ENCODE peak calls at places on chromosomes 12 and 14, in six cellular contexts. One of them, this sample, is unnamed. For H3K4me1 and H3K9me3, the result is how much of the 10 kb centered on the place peaks cover.

GRCh38 chr12:84506317-84506716 is 406.3 kb downstream of the SLC6A15 start:
- DNase-seq in fibroblast of lung: peak
- DNase-seq in lung: no peak
- DNase-seq in thoracic aorta: no peak
- DNase-seq in cardiac muscle cell: no peak
- DNase-seq in ovary: no peak
- DNase-seq in this sample: no peak

GRCh38 chr12:5768171-5768879 is 176.7 kb downstream of the ANO2 start:
- DNase-seq in ovary: no peak
- DNase-seq in fibroblast of lung: no peak
- DNase-seq in lung: peak
- DNase-seq in cardiac muscle cell: no peak
- DNase-seq in thoracic aorta: peak
- DNase-seq in this sample: peak

GRCh38 chr14:95465358-95465757 is 51.1 kb downstream of the SYNE3 start:
- DNase-seq in ovary: no peak
- DNase-seq in fibroblast of lung: no peak
- DNase-seq in lung: no peak
- DNase-seq in thoracic aorta: no peak
- DNase-seq in cardiac muscle cell: no peak
- DNase-seq in this sample: no peak

GRCh38 chr12:110135806-110136205 is 11.6 kb downstream of the IFT81 start:
- DNase-seq in ovary: no peak
- DNase-seq in lung: no peak
- DNase-seq in fibroblast of lung: no peak
- DNase-seq in cardiac muscle cell: no peak
- DNase-seq in thoracic aorta: no peak
- DNase-seq in this sample: no peak

GRCh38 chr14:101185946-101186345 is 282.4 kb upstream of the RTL1 start:
- DNase-seq in lung: no peak
- DNase-seq in thoracic aorta: no peak
- DNase-seq in ovary: no peak
- DNase-seq in cardiac muscle cell: no peak
- DNase-seq in fibroblast of lung: no peak
- DNase-seq in this sample: no peak

GRCh38 chr12:61750604-61751003 is 509.6 kb upstream of the USP15 start:
- DNase-seq in ovary: no peak
- DNase-seq in fibroblast of lung: no peak
- DNase-seq in lung: no peak
- DNase-seq in thoracic aorta: no peak
- DNase-seq in cardiac muscle cell: no peak
- DNase-seq in this sample: no peak

GRCh38 chr12:32305163-32305562 is 94.2 kb upstream of the FGD4 start:
- DNase-seq in fibroblast of lung: peak
- DNase-seq in thoracic aorta: no peak
- DNase-seq in ovary: no peak
- DNase-seq in lung: no peak
- DNase-seq in cardiac muscle cell: no peak
- DNase-seq in this sample: no peak

GRCh38 chr12:4819654-4820053 is 90.1 kb upstream of the KCNA1 start:
- DNase-seq in lung: no peak
- DNase-seq in cardiac muscle cell: no peak
- DNase-seq in thoracic aorta: peak
- DNase-seq in fibroblast of lung: no peak
- DNase-seq in ovary: no peak
- DNase-seq in this sample: no peak

GRCh38 chr12:47779943-47780504 is 7.0 kb downstream of the SLC48A1 start:
- DNase-seq in ovary: no peak
- DNase-seq in fibroblast of lung: no peak
- DNase-seq in lung: no peak
- DNase-seq in cardiac muscle cell: no peak
- DNase-seq in thoracic aorta: no peak
- DNase-seq in this sample: peak

GRCh38 chr12:6444031-6444430 is 724 bp upstream of the CD27 start:
- DNase-seq in thoracic aorta: no peak
- DNase-seq in fibroblast of lung: no peak
- DNase-seq in ovary: peak
- DNase-seq in cardiac muscle cell: no peak
- DNase-seq in lung: no peak
- DNase-seq in this sample: no peak

GRCh38 chr14:37246427-37246829 is 48.7 kb downstream of the MIPOL1 start:
- DNase-seq in ovary: no peak
- DNase-seq in thoracic aorta: no peak
- DNase-seq in fibroblast of lung: peak
- DNase-seq in cardiac muscle cell: peak
- DNase-seq in lung: no peak
- DNase-seq in this sample: no peak

GRCh38 chr12:102917026-102917787 is at the start of gene PAH:
- DNase-seq in cardiac muscle cell: peak
- DNase-seq in ovary: no peak
- DNase-seq in fibroblast of lung: no peak
- DNase-seq in thoracic aorta: no peak
- DNase-seq in lung: no peak
- DNase-seq in this sample: peak

GRCh38 chr12:3047961-3048360 is 29.2 kb upstream of the TSPAN9 start:
- DNase-seq in lung: no peak
- DNase-seq in thoracic aorta: no peak
- DNase-seq in ovary: no peak
- DNase-seq in cardiac muscle cell: no peak
- DNase-seq in fibroblast of lung: no peak
- DNase-seq in this sample: no peak

GRCh38 chr14:103021817-103022668 is 35.3 kb downstream of the CDC42BPB start:
- DNase-seq in fibroblast of lung: peak
- DNase-seq in lung: no peak
- DNase-seq in thoracic aorta: no peak
- DNase-seq in cardiac muscle cell: no peak
- DNase-seq in ovary: no peak
- DNase-seq in this sample: no peak

GRCh38 chr12:74586251-74586650 is 48.6 kb downstream of the ATXN7L3B start:
- DNase-seq in lung: no peak
- DNase-seq in fibroblast of lung: no peak
- DNase-seq in ovary: no peak
- DNase-seq in cardiac muscle cell: no peak
- DNase-seq in thoracic aorta: no peak
- DNase-seq in this sample: no peak

GRCh38 chr14:91225025-91225424 is 19.5 kb downstream of the GPR68 start:
- DNase-seq in lung: no peak
- DNase-seq in fibroblast of lung: no peak
- DNase-seq in thoracic aorta: no peak
- DNase-seq in cardiac muscle cell: no peak
- DNase-seq in ovary: no peak
- DNase-seq in this sample: no peak

GRCh38 chr14:23438130-23438893 is 2.9 kb upstream of the MYH7 start:
- DNase-seq in fibroblast of lung: no peak
- DNase-seq in thoracic aorta: no peak
- DNase-seq in ovary: no peak
- DNase-seq in lung: no peak
- DNase-seq in cardiac muscle cell: peak
- DNase-seq in this sample: no peak

GRCh38 chr14:65000868-65001600 is 14.3 kb downstream of the FNTB start:
- DNase-seq in thoracic aorta: no peak
- DNase-seq in ovary: no peak
- DNase-seq in fibroblast of lung: no peak
- DNase-seq in cardiac muscle cell: no peak
- DNase-seq in lung: no peak
- DNase-seq in this sample: no peak

GRCh38 chr14:104171029-104171697 is 32.8 kb downstream of the KIF26A start:
- DNase-seq in lung: peak
- DNase-seq in thoracic aorta: no peak
- DNase-seq in cardiac muscle cell: peak
- DNase-seq in ovary: no peak
- DNase-seq in fibroblast of lung: no peak
- DNase-seq in this sample: no peak

GRCh38 chr12:93813972-93814821 is 137.0 kb downstream of the CRADD start:
- DNase-seq in fibroblast of lung: peak
- DNase-seq in thoracic aorta: peak
- DNase-seq in ovary: peak
- DNase-seq in cardiac muscle cell: peak
- DNase-seq in lung: peak
- DNase-seq in this sample: peak

DNA sequence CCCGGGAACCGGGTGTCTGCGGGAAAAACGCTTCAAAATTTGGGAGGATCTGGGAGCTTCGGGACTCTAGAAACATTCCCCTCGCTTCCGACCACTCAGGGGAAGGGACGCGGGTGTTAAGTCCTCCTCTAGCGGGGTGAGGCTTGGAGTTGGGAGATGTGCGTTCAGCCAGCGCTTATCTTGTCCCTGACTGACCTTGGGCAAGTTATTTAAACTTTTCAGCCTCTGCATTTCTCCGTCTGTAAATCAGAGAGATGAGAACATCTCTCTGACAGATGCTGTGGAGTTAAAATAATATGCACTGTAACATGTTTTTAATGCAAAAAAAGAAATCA is 76.9 kb upstream of the ANO4 start:
- DNase-seq in cardiac muscle cell: peak
- DNase-seq in lung: no peak
- DNase-seq in thoracic aorta: no peak
- DNase-seq in ovary: no peak
- DNase-seq in fibroblast of lung: peak
- DNase-seq in this sample: no peak
- H3K4me3 ChIP-seq in cardiac muscle cell: peak
- H3K4me3 ChIP-seq in lung: no peak
- H3K4me3 ChIP-seq in thoracic aorta: peak
- H3K4me3 ChIP-seq in ovary: no peak
- H3K4me3 ChIP-seq in fibroblast of lung: peak
- H3K4me3 ChIP-seq in this sample: no peak

DNA sequence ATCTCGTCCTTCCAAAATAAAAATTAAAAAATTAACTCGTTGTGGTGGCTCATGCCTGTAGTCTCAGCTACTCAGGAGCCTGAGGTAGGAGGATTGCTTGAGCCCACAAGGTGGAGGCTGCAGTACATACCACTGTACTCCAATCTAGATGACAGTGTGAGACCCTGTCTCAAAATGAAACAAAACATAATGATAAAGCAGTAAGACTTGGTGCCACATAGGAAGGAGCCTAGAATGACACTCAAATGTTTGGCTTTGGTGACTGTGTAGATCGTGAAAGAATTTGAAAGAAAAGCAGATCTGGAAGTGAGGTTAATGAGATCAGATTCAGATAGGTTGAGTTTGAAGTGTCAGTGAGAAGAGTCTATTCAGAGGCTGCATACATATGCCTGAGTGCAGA is 150.1 kb upstream of the ATP2B1 start:
- DNase-seq in ovary: no peak
- DNase-seq in lung: no peak
- DNase-seq in thoracic aorta: no peak
- DNase-seq in fibroblast of lung: no peak
- DNase-seq in cardiac muscle cell: no peak
- DNase-seq in this sample: no peak
- H3K4me1 ChIP-seq in ovary: under half
- H3K4me1 ChIP-seq in lung: under half
- H3K4me1 ChIP-seq in thoracic aorta: under half
- H3K4me1 ChIP-seq in fibroblast of lung: under half
- H3K4me1 ChIP-seq in cardiac muscle cell: under half
- H3K4me1 ChIP-seq in this sample: under half

GRCh38 chr12:132936163-132936562 is 19.9 kb downstream of the ZNF605 start:
- DNase-seq in lung: no peak
- DNase-seq in ovary: no peak
- DNase-seq in fibroblast of lung: no peak
- DNase-seq in cardiac muscle cell: no peak
- DNase-seq in thoracic aorta: no peak
- DNase-seq in this sample: no peak
- H3K9me3 ChIP-seq in lung: under half
- H3K9me3 ChIP-seq in ovary: under half
- H3K9me3 ChIP-seq in fibroblast of lung: under half
- H3K9me3 ChIP-seq in cardiac muscle cell: under half
- H3K9me3 ChIP-seq in thoracic aorta: half or more
- H3K9me3 ChIP-seq in this sample: half or more

DNA sequence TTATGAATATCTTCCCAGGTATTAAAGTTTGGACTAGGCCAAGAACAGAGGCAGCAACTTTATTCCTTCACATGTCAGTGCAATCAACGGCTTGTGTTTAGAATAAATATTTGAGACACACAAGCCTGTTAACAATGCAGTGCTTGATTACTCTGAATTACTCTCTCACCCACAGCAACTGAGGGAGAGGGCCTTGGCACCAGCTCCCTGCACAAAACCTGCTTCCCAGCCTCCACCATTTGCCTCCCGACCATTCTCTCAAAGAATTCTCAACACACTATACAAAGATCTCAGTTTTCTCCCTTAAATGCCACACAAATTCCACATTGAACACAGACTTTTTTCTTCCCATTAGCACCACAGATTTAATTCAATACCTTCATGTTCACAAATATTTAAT is 77.0 kb downstream of the STON2 start:
- DNase-seq in fibroblast of lung: no peak
- DNase-seq in cardiac muscle cell: no peak
- DNase-seq in ovary: no peak
- DNase-seq in thoracic aorta: no peak
- DNase-seq in lung: no peak
- DNase-seq in this sample: no peak
- H3K4me3 ChIP-seq in fibroblast of lung: no peak
- H3K4me3 ChIP-seq in cardiac muscle cell: no peak
- H3K4me3 ChIP-seq in ovary: no peak
- H3K4me3 ChIP-seq in thoracic aorta: no peak
- H3K4me3 ChIP-seq in lung: no peak
- H3K4me3 ChIP-seq in this sample: no peak

DNA sequence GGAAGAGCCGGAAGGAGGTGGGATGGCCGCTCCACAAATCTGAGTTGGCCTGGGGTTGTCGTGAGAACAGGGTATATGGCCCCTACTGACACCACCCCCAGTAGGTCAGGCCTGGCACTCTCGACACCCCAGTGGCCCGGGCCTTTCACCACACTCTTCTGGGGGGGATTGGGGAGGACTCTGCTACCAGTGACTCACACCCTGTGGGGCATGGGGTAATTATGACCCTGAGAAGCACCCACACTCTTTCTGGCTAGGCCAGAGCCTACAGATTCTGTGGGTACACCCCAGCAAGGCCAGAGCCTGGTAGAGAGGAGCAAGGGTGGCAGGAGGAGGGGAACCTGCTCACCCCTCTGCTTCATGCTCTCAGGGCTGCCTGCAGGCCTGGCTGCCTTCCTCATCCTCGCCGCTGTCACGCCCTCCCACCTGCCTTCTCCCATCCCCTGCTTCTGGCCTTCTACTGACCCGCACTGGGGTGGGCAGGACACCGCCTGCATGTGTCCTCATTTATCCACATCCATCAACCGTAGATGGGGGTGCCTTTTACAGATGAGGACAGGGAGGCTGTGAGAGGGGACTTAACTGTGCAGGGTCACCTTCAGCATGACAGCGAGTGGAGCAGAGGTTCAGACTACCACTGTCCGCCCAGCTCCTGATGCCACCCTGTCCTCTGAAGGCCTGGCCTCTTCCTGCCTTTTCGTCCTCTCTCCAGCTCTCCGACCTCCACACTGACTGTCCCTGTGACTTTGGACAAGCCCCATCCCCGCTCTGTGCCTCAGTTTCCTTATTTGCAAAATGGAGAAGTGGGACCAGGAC is 18.4 kb downstream of the ASB2 start:
- DNase-seq in thoracic aorta: no peak
- DNase-seq in ovary: no peak
- DNase-seq in cardiac muscle cell: no peak
- DNase-seq in lung: no peak
- DNase-seq in fibroblast of lung: no peak
- DNase-seq in this sample: no peak
- H3K4me1 ChIP-seq in thoracic aorta: under half
- H3K4me1 ChIP-seq in ovary: under half
- H3K4me1 ChIP-seq in cardiac muscle cell: half or more
- H3K4me1 ChIP-seq in lung: under half
- H3K4me1 ChIP-seq in fibroblast of lung: under half
- H3K4me1 ChIP-seq in this sample: under half